ENCODE peak calls at places on chromosomes 3 and 15, in four cellular contexts. C is H1, L is K562, A is GM12878. F is an unnamed sample.
A peak's percentile ranks its signal among the peaks of the same experiment; 100 is the strongest.

GRCh38 chr3:184096811-184097378 is at the start of gene HTR3E:
- DNase-seq in L (no peak), C (no peak), A (no peak), F (no peak)

GRCh38 chr3:100402150-100402706 is 889 bp downstream of the LNP1 start:
- DNase-seq in L (no peak), A (no peak), C (no peak), F (peak; percentile 56)

GRCh38 chr15:77001966-77002365 is 7.0 kb downstream of the PSTPIP1 start:
- DNase-seq in C (no peak), A (no peak), L (no peak), F (no peak)

GRCh38 chr3:58491506-58492384 is at the start of gene KCTD6:
- DNase-seq in C (peak; percentile 87), A (peak; percentile 57), L (peak; percentile 91), F (peak; percentile 92)

GRCh38 chr3:184618793-184619192 is 57.2 kb downstream of the EPHB3 start:
- DNase-seq in A (no peak), C (no peak), L (no peak), F (no peak)

GRCh38 chr15:79923068-79923514 is 26.3 kb upstream of the MTHFS start:
- DNase-seq in L (peak; percentile 86), C (peak; percentile 1), A (no peak), F (peak; percentile 39)

GRCh38 chr3:196159952-196160804 is 51.0 kb downstream of the ZDHHC19 start:
- DNase-seq in A (peak; percentile 72), C (no peak), L (peak; percentile 78), F (peak; percentile 93)

GRCh38 chr15:99055555-99056134 is 48.1 kb upstream of the PGPEP1L start:
- DNase-seq in A (no peak), C (no peak), L (no peak), F (no peak)

GRCh38 chr3:109023656-109024254 is 70.1 kb upstream of the GUCA1C start:
- DNase-seq in L (peak; percentile 23), A (peak; percentile 19), C (no peak), F (peak; percentile 47)

GRCh38 chr3:59374812-59375211 is 325.0 kb upstream of the CFAP20DC start:
- DNase-seq in L (no peak), A (peak; percentile 91), C (no peak), F (no peak)

GRCh38 chr3:113277886-113278598 is 66.7 kb downstream of the BOC start:
- DNase-seq in A (no peak), C (no peak), L (no peak), F (no peak)

GRCh38 chr15:42721016-42721415 is 15.9 kb downstream of the CDAN1 start:
- DNase-seq in L (no peak), A (no peak), C (no peak), F (no peak)

GRCh38 chr15:66714543-66714981 is 12.5 kb downstream of the SMAD6 start:
- DNase-seq in A (no peak), L (no peak), C (no peak), F (peak; percentile 69)

GRCh38 chr15:31197497-31198414 is 96.2 kb upstream of the TRPM1 start:
- DNase-seq in A (peak; percentile 47), C (peak; percentile 44), L (peak; percentile 59), F (no peak)

GRCh38 chr3:65604863-65605526 is 433.7 kb downstream of the MAGI1 start:
- DNase-seq in A (no peak), L (peak; percentile 79), C (no peak), F (peak; percentile 72)

GRCh38 chr15:51992953-51993352 is 21.4 kb upstream of the LEO1 start:
- DNase-seq in C (no peak), L (no peak), A (no peak), F (peak; percentile 44)

GRCh38 chr3:143120716-143121239 is 1.2 kb downstream of the CHST2 start:
- DNase-seq in L (peak; percentile 43), A (no peak), C (no peak), F (peak; percentile 26)

GRCh38 chr15:53116169-53116568 is 326.0 kb upstream of the ONECUT1 start:
- DNase-seq in C (no peak), L (no peak), A (no peak), F (no peak)

GRCh38 chr3:134029734-134030381 is at the start of gene SLCO2A1:
- DNase-seq in C (no peak), A (no peak), L (no peak), F (peak; percentile 11)

GRCh38 chr15:93241696-93242585 is 152.9 kb upstream of the RGMA start:
- DNase-seq in A (no peak), L (no peak), C (peak; percentile 84), F (no peak)

GRCh38 chr3:134353171-134353825 is 20.9 kb downstream of the AMOTL2 start:
- DNase-seq in C (no peak), A (no peak), L (no peak), F (no peak)

GRCh38 chr15:53454843-53455721 is 304.4 kb downstream of the WDR72 start:
- DNase-seq in A (no peak), L (no peak), C (no peak), F (no peak)

GRCh38 chr15:101642361-101642760 is 9.8 kb downstream of the TM2D3 start:
- DNase-seq in C (no peak), A (no peak), L (no peak), F (no peak)

GRCh38 chr15:62244762-62245161 is 79.7 kb upstream of the C2CD4B start:
- DNase-seq in C (no peak), A (no peak), L (peak; percentile 12), F (no peak)

GRCh38 chr15:99014803-99015676 is 7.4 kb upstream of the PGPEP1L start:
- DNase-seq in C (peak; percentile 49), A (no peak), L (peak; percentile 51), F (peak; percentile 72)

GRCh38 chr3:11045536-11045935 is 53.0 kb downstream of the SLC6A1 start:
- DNase-seq in A (no peak), C (no peak), L (no peak), F (no peak)

GRCh38 chr3:189513281-189514151 is 117.7 kb upstream of the TP63 start:
- DNase-seq in L (no peak), A (no peak), C (no peak), F (no peak)

GRCh38 chr15:59290311-59291213 is 82.1 kb downstream of the MYO1E start:
- DNase-seq in L (no peak), C (no peak), A (no peak), F (no peak)

GRCh38 chr15:78564743-78565096 is 600 bp upstream of the CHRNA5 start:
- DNase-seq in A (no peak), L (no peak), C (no peak), F (no peak)

GRCh38 chr15:32106401-32107381 is 76.4 kb downstream of the CHRNA7 start:
- DNase-seq in A (no peak), C (no peak), L (no peak), F (no peak)

GRCh38 chr3:33648793-33649192 is 69.3 kb downstream of the CLASP2 start:
- DNase-seq in C (no peak), L (peak; percentile 32), A (no peak), F (no peak)

GRCh38 chr3:97993526-97993925 is 21.3 kb upstream of the RIOX2 start:
- DNase-seq in C (no peak), A (no peak), L (no peak), F (no peak)

GRCh38 chr3:46830801-46831200 is 32.4 kb downstream of the MYL3 start:
- DNase-seq in L (no peak), A (no peak), C (no peak), F (no peak)

DNA sequence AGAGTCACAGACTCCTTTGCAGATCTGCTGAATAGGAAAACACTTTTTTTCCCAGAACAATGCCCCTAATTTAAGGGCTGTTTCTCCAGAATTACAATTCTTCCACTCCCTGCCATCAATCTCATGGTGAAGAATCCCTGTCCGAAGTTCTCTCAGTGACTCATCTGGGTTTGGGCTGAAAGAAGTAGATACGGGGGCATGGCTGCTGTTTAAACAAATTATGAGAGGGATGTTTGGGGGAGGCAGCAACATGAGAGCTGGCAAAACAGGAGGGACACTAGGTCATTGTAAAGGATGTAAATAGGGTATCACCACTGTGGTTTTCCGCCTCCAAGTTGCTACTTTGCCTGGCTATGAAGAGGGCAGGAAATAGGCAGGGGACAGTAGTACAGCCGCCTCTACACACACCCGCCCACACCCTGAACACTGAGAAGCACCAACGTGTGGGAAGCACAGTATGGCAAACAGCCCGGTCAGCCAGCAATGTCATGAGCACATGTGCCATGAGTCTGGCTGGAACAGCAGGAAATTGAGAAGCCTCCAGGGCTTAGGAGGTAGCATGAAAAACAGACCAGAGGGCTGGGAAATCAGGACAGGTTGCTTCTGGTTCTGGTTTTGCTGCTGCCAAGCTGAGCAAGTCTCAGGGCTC is 17.2 kb downstream of the HEXA start:
- DNase-seq in L (peak; percentile 28), C (no peak), A (no peak), F (peak; percentile 85)
- TF ChIP-seq CHD1 in L (no peak), C (no peak), A (no peak), F (no peak)

GRCh38 chr15:65092911-65093792 is 16.6 kb downstream of the KBTBD13 start:
- DNase-seq in A (no peak), L (no peak), C (no peak), F (no peak)

GRCh38 chr15:65095747-65096104 is 19.2 kb downstream of the KBTBD13 start:
- DNase-seq in C (no peak), L (no peak), A (no peak), F (no peak)

GRCh38 chr15:65092046-65092770 is 15.7 kb downstream of the KBTBD13 start:
- DNase-seq in L (no peak), C (no peak), A (no peak), F (no peak)

GRCh38 chr15:65095011-65095746 is 18.6 kb downstream of the KBTBD13 start:
- DNase-seq in C (no peak), A (no peak), L (no peak), F (no peak)

GRCh38 chr15:65094294-65094995 is 17.9 kb downstream of the KBTBD13 start:
- DNase-seq in C (no peak), A (no peak), L (no peak), F (no peak)
- TF ChIP-seq CHD1 in C (no peak), A (no peak), L (no peak), F (no peak)

GRCh38 chr3:107674371-107674770 is 151.6 kb downstream of the BBX start:
- DNase-seq in A (no peak), L (no peak), C (no peak), F (peak; percentile 47)

GRCh38 chr3:107675233-107675900 is 152.6 kb downstream of the BBX start:
- DNase-seq in A (no peak), C (no peak), L (no peak), F (no peak)

GRCh38 chr3:107680698-107681097 is 157.9 kb downstream of the BBX start:
- DNase-seq in L (no peak), C (no peak), A (no peak), F (peak; percentile 51)

GRCh38 chr3:107679911-107680310 is 157.1 kb downstream of the BBX start:
- DNase-seq in L (no peak), C (no peak), A (no peak), F (no peak)

GRCh38 chr3:107676469-107677309 is 153.9 kb downstream of the BBX start:
- DNase-seq in C (no peak), L (no peak), A (no peak), F (peak; percentile 43)
- TF ChIP-seq CHD1 in C (no peak), L (no peak), A (no peak), F (no peak)

DNA sequence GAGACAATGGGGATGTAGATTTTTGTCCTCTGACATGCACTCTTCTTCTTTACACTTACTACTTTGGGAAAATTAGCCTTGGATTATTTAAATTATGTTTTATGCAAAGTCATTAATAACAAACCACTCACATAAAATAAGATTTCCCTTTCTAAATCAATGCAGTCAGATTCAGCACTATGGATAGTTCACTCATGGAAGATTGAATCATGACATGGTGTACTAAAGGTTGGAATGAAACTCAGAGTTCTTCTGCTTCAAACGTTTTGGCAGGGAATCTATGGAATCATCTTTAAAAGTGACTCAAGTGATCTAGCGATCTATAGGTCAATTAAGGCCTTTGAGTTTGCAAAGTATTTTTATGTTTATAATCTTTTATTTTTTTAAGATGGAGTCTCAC is 154.3 kb downstream of the KCNMB2 start:
- DNase-seq in L (no peak), C (no peak), A (no peak), F (no peak)
- TF ChIP-seq CHD1 in L (no peak), C (no peak), A (no peak), F (no peak)